ENCODE peak calls at places on chromosome 10, in nine cellular contexts. I is GM23338; S is IMR-90; Y is right atrium auricular region; Z is adrenal gland; U is substantia nigra; W is left ventricle myocardium inferior; A is mammary epithelial cell; C is CD8-positive, alpha-beta memory T cell. L is an unnamed sample.

GRCh38 chr10:78438094-78438906 is 404.6 kb downstream of the RPS24 start:
- DNase-seq in I (no peak), S (no peak), Y (no peak), Z (peak; percentile 41), U (no peak), W (no peak), A (no peak), C (no peak), L (no peak)

GRCh38 chr10:317219-317868 is 182.1 kb downstream of the ZMYND11 start:
- DNase-seq in I (no peak), S (peak; percentile 90), Y (no peak), Z (peak; percentile 66), U (no peak), W (peak; percentile 49), A (no peak), C (peak; percentile 17), L (no peak)

GRCh38 chr10:130400890-130401289 is 264.7 kb downstream of the GLRX3 start:
- DNase-seq in I (no peak), S (no peak), Y (no peak), Z (peak; percentile 25), U (no peak), W (no peak), A (no peak), C (no peak), L (no peak)

GRCh38 chr10:45180946-45181439 is 134.4 kb downstream of the OR13A1 start:
- DNase-seq in I (no peak), S (no peak), Y (no peak), Z (no peak), U (no peak), W (no peak), A (no peak), C (no peak), L (no peak)

GRCh38 chr10:113947138-113948011 is 92.9 kb downstream of the NHLRC2 start:
- DNase-seq in I (no peak), S (no peak), Y (peak; percentile 55), Z (no peak), U (no peak), W (no peak), A (no peak), C (no peak), L (no peak)

GRCh38 chr10:104322416-104322782 is 15.9 kb downstream of the ITPRIP start:
- DNase-seq in I (no peak), S (no peak), Y (no peak), Z (no peak), U (no peak), W (no peak), A (peak; percentile 92), C (peak; percentile 27), L (no peak)

GRCh38 chr10:44922826-44923545 is 11.8 kb downstream of the TMEM72 start:
- DNase-seq in I (no peak), S (no peak), Y (no peak), Z (peak; percentile 24), U (no peak), W (no peak), A (no peak), C (no peak), L (no peak)

GRCh38 chr10:30502266-30503058 is 68.5 kb downstream of the MAP3K8 start:
- DNase-seq in I (no peak), S (peak; percentile 15), Y (no peak), Z (no peak), U (no peak), W (no peak), A (no peak), C (peak; percentile 69), L (no peak)

GRCh38 chr10:63064706-63065105 is 68.4 kb upstream of the NRBF2 start:
- DNase-seq in I (no peak), S (no peak), Y (no peak), Z (no peak), U (no peak), W (no peak), A (peak; percentile 73), C (no peak), L (no peak)

GRCh38 chr10:79249156-79250121 is 97.8 kb upstream of the PPIF start:
- DNase-seq in I (no peak), S (no peak), Y (no peak), Z (no peak), U (no peak), W (no peak), A (no peak), C (no peak), L (no peak)

GRCh38 chr10:29229258-29229705 is 59.6 kb upstream of the LYZL1 start:
- DNase-seq in I (no peak), S (no peak), Y (no peak), Z (no peak), U (no peak), W (no peak), A (no peak), C (no peak), L (no peak)

GRCh38 chr10:6726924-6727323 is 146.8 kb upstream of the PRKCQ start:
- DNase-seq in I (no peak), S (no peak), Y (no peak), Z (no peak), U (no peak), W (no peak), A (no peak), C (no peak), L (no peak)

GRCh38 chr10:118950190-118950658 is 79.3 kb upstream of the NANOS1 start:
- DNase-seq in I (no peak), S (no peak), Y (peak; percentile 44), Z (no peak), U (no peak), W (no peak), A (peak; percentile 37), C (no peak), L (no peak)

GRCh38 chr10:29324220-29324831 is 35.5 kb downstream of the LYZL1 start:
- DNase-seq in I (no peak), S (peak; percentile 41), Y (no peak), Z (no peak), U (no peak), W (no peak), A (no peak), C (no peak), L (no peak)

GRCh38 chr10:15147594-15148392 is 20.7 kb downstream of the NMT2 start:
- DNase-seq in I (no peak), S (no peak), Y (no peak), Z (peak; percentile 14), U (no peak), W (no peak), A (no peak), C (no peak), L (no peak)

GRCh38 chr10:37856881-37857286 is 526 bp downstream of the ZNF248 start:
- DNase-seq in I (peak; percentile 5), S (no peak), Y (peak; percentile 61), Z (peak; percentile 68), U (no peak), W (peak; percentile 20), A (no peak), C (peak; percentile 21), L (peak; percentile 59)

DNA sequence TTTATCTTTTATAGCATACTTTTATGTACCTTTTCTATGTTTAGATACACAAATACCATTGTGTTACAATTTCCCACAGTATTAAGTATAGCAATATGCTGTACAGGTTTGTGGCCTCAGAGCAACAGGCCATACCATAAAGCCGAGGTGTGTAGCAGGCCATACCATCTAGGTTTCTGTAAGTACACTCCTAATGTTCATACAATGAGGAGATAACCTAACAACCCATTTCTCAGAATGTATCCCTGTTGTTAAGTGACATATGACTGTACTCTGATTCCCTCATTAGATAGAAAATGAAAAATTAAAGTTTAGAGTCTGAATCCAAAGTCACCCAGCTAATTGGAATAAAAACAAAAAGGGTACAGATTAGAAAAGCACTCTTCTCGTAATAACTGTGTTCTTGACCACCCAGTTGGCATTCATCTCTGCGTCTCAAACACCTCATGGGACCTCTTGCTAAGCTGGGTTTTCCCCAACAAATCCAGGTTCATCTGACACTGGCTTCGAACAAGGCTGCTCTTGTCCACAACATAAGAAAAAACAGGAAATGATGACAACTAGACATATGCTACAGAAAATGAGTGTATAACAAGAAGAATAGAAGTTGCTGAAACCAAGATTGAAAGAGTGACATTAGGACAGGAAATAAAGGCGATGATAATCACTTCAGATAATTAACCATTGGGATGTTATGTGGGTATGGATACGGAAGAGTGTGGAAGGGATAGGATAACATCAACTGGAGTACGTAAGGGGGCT is 1.4 kb downstream of the NDUFB8 start:
- DNase-seq in I (no peak), S (no peak), Y (no peak), Z (no peak), U (no peak), W (no peak), A (peak; percentile 76), C (no peak), L (no peak)
- H3K27ac ChIP-seq in I (no peak overlapping the region), S (no peak overlapping the region), Y (peak overlapping the region; percentile 91), Z (no peak overlapping the region), U (peak overlapping the region; percentile 90), W (peak overlapping the region; percentile 90), A (peak overlapping the region; percentile 57), C (peak overlapping the region; percentile 83), L (no peak overlapping the region)

GRCh38 chr10:94024407-94024806 is 30.7 kb downstream of the PLCE1 start:
- DNase-seq in I (no peak), S (no peak), Y (no peak), Z (no peak), U (no peak), W (no peak), A (no peak), C (no peak), L (no peak)
- H3K27ac ChIP-seq in I (no peak overlapping the region), S (no peak overlapping the region), Y (no peak overlapping the region), Z (no peak overlapping the region), U (no peak overlapping the region), W (no peak overlapping the region), A (no peak overlapping the region), C (no peak overlapping the region), L (no peak overlapping the region)

GRCh38 chr10:43336061-43336460 is 35.4 kb upstream of the FXYD4 start:
- DNase-seq in I (no peak), S (no peak), Y (no peak), Z (no peak), U (no peak), W (no peak), A (no peak), C (no peak), L (no peak)
- H3K27ac ChIP-seq in I (no peak overlapping the region), S (no peak overlapping the region), Y (no peak overlapping the region), Z (no peak overlapping the region), U (no peak overlapping the region), W (no peak overlapping the region), A (no peak overlapping the region), C (no peak overlapping the region), L (no peak overlapping the region)

DNA sequence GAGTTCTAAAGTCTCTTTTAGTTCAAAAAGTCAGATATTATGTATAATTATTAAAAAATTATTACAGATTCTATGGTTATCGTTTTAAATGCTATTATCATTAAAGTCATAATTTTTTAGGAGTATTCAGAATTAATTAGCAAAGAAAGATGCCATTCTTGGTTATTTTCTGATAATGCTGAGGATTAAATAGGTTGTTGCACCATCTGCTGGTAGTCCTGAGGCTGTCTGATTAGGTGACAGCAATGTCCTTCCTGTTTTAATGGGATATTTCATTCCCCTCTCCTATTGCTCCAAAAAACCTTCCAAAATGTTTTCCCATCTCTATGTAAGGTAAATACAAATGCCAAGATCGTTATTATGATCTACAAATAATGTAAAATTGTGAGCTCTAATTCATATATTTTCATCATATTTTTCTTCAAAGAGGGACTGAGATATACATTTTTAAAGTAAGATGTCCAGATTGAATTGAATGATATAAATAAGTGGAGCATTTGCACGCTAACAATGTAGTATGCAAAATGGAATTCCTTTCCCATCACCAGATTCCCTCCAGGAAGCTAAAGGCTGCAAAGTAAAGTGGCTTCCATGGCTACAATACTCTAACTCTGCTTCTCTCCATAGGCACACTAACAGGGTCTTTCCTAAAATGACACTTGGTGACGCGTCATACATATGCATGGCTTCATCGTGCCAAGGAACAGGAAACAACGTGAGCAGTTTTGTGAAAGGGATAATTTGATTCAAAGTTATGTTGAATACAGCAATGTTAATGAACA is 58.8 kb upstream of the AKR1E2 start:
- DNase-seq in I (peak; percentile 30), S (peak; percentile 66), Y (no peak), Z (no peak), U (no peak), W (no peak), A (peak; percentile 46), C (peak; percentile 5), L (no peak)
- H3K27ac ChIP-seq in I (no peak overlapping the region), S (peak overlapping the region; percentile 57), Y (peak overlapping the region; percentile 43), Z (no peak overlapping the region), U (no peak overlapping the region), W (peak overlapping the region; percentile 78), A (peak overlapping the region; percentile 96), C (no peak overlapping the region), L (no peak overlapping the region)